ENCODE peak calls at places on chromosomes 1 and 21, in seven cellular contexts. G, B, L, N, D, X and U are unnamed samples.

GRCh38 chr21:36203603-36203889 is 46.9 kb downstream of the DOP1B start:
- DNase-seq in G (no peak), B (peak), L (no peak), N (peak), D (peak), X (peak), U (no peak)

GRCh38 chr1:115474166-115474565 is 136.1 kb upstream of the NGF start:
- DNase-seq in G (no peak), B (no peak), L (no peak), N (no peak), D (no peak), X (no peak), U (no peak)

GRCh38 chr1:160284220-160284781 is 632 bp downstream of the PEX19 start:
- DNase-seq in G (no peak), B (peak), L (no peak), N (no peak), D (peak), X (no peak), U (no peak)

GRCh38 chr1:53080041-53080440 is 18.0 kb downstream of the PODN start:
- DNase-seq in G (no peak), B (no peak), L (no peak), N (no peak), D (no peak), X (no peak), U (no peak)

GRCh38 chr1:22204989-22205913 is 62.4 kb upstream of the WNT4 start:
- DNase-seq in G (no peak), B (no peak), L (no peak), N (no peak), D (no peak), X (no peak), U (no peak)

GRCh38 chr21:39073717-39074116 is 109.5 kb downstream of the PSMG1 start:
- DNase-seq in G (no peak), B (no peak), L (no peak), N (no peak), D (no peak), X (no peak), U (no peak)

GRCh38 chr1:48203287-48203900 is 19.1 kb upstream of the SLC5A9 start:
- DNase-seq in G (no peak), B (peak), L (no peak), N (no peak), D (peak), X (no peak), U (no peak)

GRCh38 chr21:29002442-29003144 is 9.9 kb upstream of the LTN1 start:
- DNase-seq in G (peak), B (peak), L (peak), N (peak), D (peak), X (peak), U (peak)

GRCh38 chr1:2931722-2932401 is 89.4 kb upstream of the ACTRT2 start:
- DNase-seq in G (no peak), B (no peak), L (no peak), N (no peak), D (no peak), X (no peak), U (no peak)

GRCh38 chr1:203517426-203517974 is 23.5 kb downstream of the OPTC start:
- DNase-seq in G (no peak), B (no peak), L (no peak), N (no peak), D (no peak), X (no peak), U (no peak)

GRCh38 chr1:245156736-245157505 is 2.1 kb downstream of the KIF26B start:
- DNase-seq in G (no peak), B (no peak), L (no peak), N (peak), D (peak), X (no peak), U (no peak)

GRCh38 chr21:37463083-37463780 is 96.7 kb downstream of the DYRK1A start:
- DNase-seq in G (no peak), B (peak), L (no peak), N (no peak), D (peak), X (no peak), U (no peak)

GRCh38 chr1:69595486-69595885 is 27.8 kb downstream of the LRRC7 start:
- DNase-seq in G (no peak), B (no peak), L (no peak), N (no peak), D (no peak), X (no peak), U (no peak)

GRCh38 chr1:93988634-93989350 is 79.6 kb upstream of the GCLM start:
- DNase-seq in G (no peak), B (no peak), L (no peak), N (no peak), D (peak), X (no peak), U (no peak)

GRCh38 chr1:183209533-183210158 is 23.6 kb downstream of the LAMC2 start:
- DNase-seq in G (no peak), B (no peak), L (no peak), N (no peak), D (peak), X (no peak), U (no peak)

GRCh38 chr1:32291145-32291707 is 657 bp upstream of the HDAC1 start:
- DNase-seq in G (no peak), B (peak), L (no peak), N (no peak), D (peak), X (no peak), U (no peak)

GRCh38 chr21:38878394-38879179 is 72.9 kb downstream of the ETS2 start:
- DNase-seq in G (no peak), B (no peak), L (no peak), N (no peak), D (no peak), X (no peak), U (no peak)

GRCh38 chr1:203556047-203556851 is 62.3 kb downstream of the OPTC start:
- DNase-seq in G (no peak), B (no peak), L (no peak), N (peak), D (peak), X (no peak), U (no peak)